ENCODE peak calls at places on chromosomes 7 and 10, in four cellular contexts. C is type B pancreatic cell; J is CD4-positive, CD25-positive, alpha-beta regulatory T cell; D is NCI-H1092 treated with DMSO at 0.1 percent for 48 hours. B is an unnamed sample.

GRCh38 chr7:96449094-96449493 is 127.2 kb upstream of the SLC25A13 start:
- DNase-seq in D (no peak), C (no peak), J (no peak), B (no peak)

GRCh38 chr7:5693529-5693928 is 87.9 kb downstream of the RNF216 start:
- DNase-seq in D (no peak), C (no peak), J (no peak), B (no peak)

GRCh38 chr10:60314306-60314940 is 75.3 kb downstream of the ANK3 start:
- DNase-seq in C (no peak), D (no peak), J (no peak), B (no peak)

GRCh38 chr10:613217-613616 is 76.3 kb downstream of the DIP2C start:
- DNase-seq in D (no peak), C (no peak), J (no peak), B (no peak)

GRCh38 chr10:78196964-78197363 is 163.3 kb downstream of the RPS24 start:
- DNase-seq in D (no peak), C (no peak), J (no peak), B (no peak)

GRCh38 chr10:132294561-132295320 is 13.0 kb downstream of the STK32C start:
- DNase-seq in J (no peak), C (no peak), D (peak), B (no peak)

GRCh38 chr10:20616056-20616671 is 280.9 kb downstream of the NEBL start:
- DNase-seq in D (no peak), C (no peak), J (no peak), B (no peak)

GRCh38 chr10:42954776-42955492 is 121.9 kb upstream of the RET start:
- DNase-seq in C (peak), J (no peak), D (no peak), B (peak)

GRCh38 chr7:157635148-157635500 is 298.3 kb downstream of the DNAJB6 start:
- DNase-seq in D (no peak), J (no peak), C (no peak), B (no peak)

GRCh38 chr10:96767611-96768010 is 47.3 kb upstream of the PIK3AP1 start:
- DNase-seq in D (no peak), C (no peak), J (no peak), B (no peak)

GRCh38 chr7:25396661-25397060 is 168.4 kb upstream of the NPVF start:
- DNase-seq in J (no peak), D (no peak), C (no peak), B (no peak)

GRCh38 chr7:154503962-154504550 is 451.9 kb downstream of the DPP6 start:
- DNase-seq in D (peak), J (no peak), C (no peak), B (no peak)

GRCh38 chr10:19629559-19629958 is 186.7 kb upstream of the PLXDC2 start:
- DNase-seq in D (no peak), C (no peak), J (no peak), B (no peak)

GRCh38 chr7:123643495-123644428 is 11.9 kb upstream of the LMOD2 start:
- DNase-seq in D (peak), C (no peak), J (no peak), B (no peak)

GRCh38 chr10:69861251-69862240 is 59.8 kb downstream of the COL13A1 start:
- DNase-seq in C (no peak), D (peak), J (no peak), B (no peak)

GRCh38 chr7:71735961-71736556 is 604.1 kb downstream of the GALNT17 start:
- DNase-seq in D (peak), J (no peak), C (peak), B (peak)